ENCODE peak calls at places on chromosome 19, in ten cellular contexts. E is neural progenitor cell; M is CD8-positive, alpha-beta memory T cell; A is activated naive CD4-positive, alpha-beta T cell treated with Interleukin-2 at 50 U/mL for 16 hours; T is stimulated activated CD4-positive, alpha-beta T cell treated with anti-CD3 and anti-CD28 coated beads, Interleukin-12 subunit alpha, Interleukin-12 subunit beta, amount 100 ng/mL, for 4 hours; N is AG04450; R is NCI-H1092; P is KG1; C is effector CD4-positive, alpha-beta T cell; J is uterus. S is an unnamed sample.

GRCh38 chr19:34316247-34316646 is 48.7 kb upstream of the GPI start:
- DNase-seq in T (no peak), A (no peak), M (no peak), J (no peak), N (no peak), E (no peak), P (no peak), C (no peak), R (no peak), S (no peak)

GRCh38 chr19:35712910-35713845 is 4.6 kb upstream of the KMT2B start:
- DNase-seq in C (peak), M (peak), P (no peak), N (no peak), J (no peak), T (peak), E (no peak), R (no peak), A (peak), S (peak)

GRCh38 chr19:6803036-6803404 is 30.5 kb downstream of the VAV1 start:
- DNase-seq in R (no peak), N (no peak), M (no peak), C (no peak), P (no peak), T (no peak), E (no peak), A (no peak), J (no peak), S (no peak)

GRCh38 chr19:575527-576506 is 3.4 kb downstream of the BSG start:
- DNase-seq in R (no peak), J (peak), C (no peak), P (no peak), A (no peak), M (no peak), E (no peak), N (no peak), T (no peak), S (no peak)

GRCh38 chr19:15740785-15741184 is 3.0 kb downstream of the OR10H3 start:
- DNase-seq in N (no peak), C (no peak), E (no peak), A (no peak), M (no peak), J (no peak), T (no peak), P (no peak), R (no peak), S (no peak)

GRCh38 chr19:15199652-15200574 is 882 bp downstream of the NOTCH3 start:
- DNase-seq in T (no peak), P (no peak), J (no peak), N (no peak), C (no peak), R (no peak), M (no peak), A (no peak), E (peak), S (peak)

GRCh38 chr19:46080561-46080960 is 39.8 kb upstream of the IGFL4 start:
- DNase-seq in E (no peak), M (no peak), J (peak), T (no peak), A (no peak), R (no peak), P (no peak), N (peak), C (no peak), S (no peak)

GRCh38 chr19:39679056-39679790 is 23.5 kb downstream of the LGALS16 start:
- DNase-seq in J (no peak), E (no peak), P (no peak), M (no peak), A (peak), T (peak), R (no peak), N (no peak), C (no peak), S (peak)

GRCh38 chr19:5957132-5957531 is 20.8 kb downstream of the RANBP3 start:
- DNase-seq in N (no peak), M (no peak), C (no peak), A (no peak), T (no peak), E (no peak), R (peak), P (no peak), J (no peak), S (no peak)

GRCh38 chr19:50688766-50689165 is 30.8 kb downstream of the SHANK1 start:
- DNase-seq in E (no peak), N (no peak), R (no peak), T (no peak), J (no peak), M (no peak), A (no peak), C (no peak), P (no peak), S (no peak)

GRCh38 chr19:4007836-4008539 is 452 bp downstream of the PIAS4 start:
- DNase-seq in M (no peak), R (no peak), E (peak), A (peak), C (no peak), J (no peak), T (peak), N (no peak), P (no peak), S (no peak)

GRCh38 chr19:6423499-6424189 is 967 bp downstream of the KHSRP start:
- DNase-seq in R (no peak), M (peak), C (no peak), P (no peak), J (peak), T (peak), E (peak), A (peak), N (no peak), S (peak)